ENCODE peak calls at places on chromosomes 2 and 18, in nine cellular contexts. F, C, A, N, Z, I, D, V and O are unnamed samples.

GRCh38 chr2:111944536-111945210 is 46.3 kb downstream of the MERTK start:
- DNase-seq in Z (no peak), V (no peak), A (no peak), F (no peak), I (no peak), D (peak; percentile 45), N (no peak), C (no peak), O (no peak)

GRCh38 chr2:39179974-39180960 is 59.4 kb upstream of the SOS1 start:
- DNase-seq in N (no peak), V (no peak), D (no peak), Z (no peak), I (no peak), A (no peak), C (no peak), F (no peak), O (no peak)

GRCh38 chr2:25294573-25295462 is 46.9 kb downstream of the DNMT3A start:
- DNase-seq in V (peak; percentile 12), A (no peak), D (peak; percentile 39), I (no peak), F (peak; percentile 42), N (peak; percentile 51), Z (peak; percentile 95), C (peak; percentile 75), O (no peak)

GRCh38 chr2:121804340-121804739 is 48.9 kb downstream of the TSN start:
- DNase-seq in A (no peak), V (no peak), D (no peak), I (no peak), N (no peak), F (no peak), C (no peak), Z (no peak), O (no peak)

GRCh38 chr2:11945139-11946126 is 199.0 kb downstream of the LPIN1 start:
- DNase-seq in N (no peak), Z (no peak), V (no peak), D (no peak), A (no peak), C (no peak), I (no peak), F (no peak), O (no peak)

GRCh38 chr2:5494212-5494611 is 198.0 kb upstream of the SOX11 start:
- DNase-seq in V (no peak), N (no peak), F (no peak), Z (no peak), D (no peak), A (no peak), C (no peak), I (no peak), O (no peak)

GRCh38 chr18:77551055-77551454 is 301.4 kb downstream of the GALR1 start:
- DNase-seq in Z (no peak), A (no peak), N (no peak), C (no peak), V (no peak), I (no peak), F (no peak), D (no peak), O (no peak)

GRCh38 chr2:177756346-177756745 is 316.2 kb downstream of the PDE11A start:
- DNase-seq in V (no peak), Z (no peak), F (no peak), C (no peak), D (no peak), N (no peak), I (no peak), A (no peak), O (no peak)

GRCh38 chr2:118808429-118808809 is 39.0 kb downstream of the EN1 start:
- DNase-seq in A (no peak), Z (no peak), D (no peak), F (no peak), I (no peak), V (no peak), C (no peak), N (peak; percentile 51), O (no peak)
- H3K4me3 ChIP-seq in A (no peak overlapping the region), Z (no peak overlapping the region), D (no peak overlapping the region), F (peak overlapping the region; percentile 9), I (no peak overlapping the region), V (no peak overlapping the region), C (no peak overlapping the region), N (peak overlapping the region; percentile 74), O (no peak overlapping the region)

GRCh38 chr18:31229829-31230228 is 67.2 kb upstream of the DSC1 start:
- DNase-seq in Z (no peak), I (no peak), A (no peak), D (no peak), C (no peak), N (no peak), V (no peak), F (no peak), O (no peak)

GRCh38 chr18:31232779-31233424 is 70.2 kb upstream of the DSC1 start:
- DNase-seq in V (no peak), D (no peak), I (no peak), N (no peak), C (no peak), Z (no peak), F (no peak), A (no peak), O (no peak)

GRCh38 chr18:31227497-31228229 is 65.0 kb upstream of the DSC1 start:
- DNase-seq in A (no peak), C (no peak), V (no peak), F (no peak), Z (no peak), D (no peak), I (no peak), N (no peak), O (no peak)

GRCh38 chr18:31232000-31232399 is 69.3 kb upstream of the DSC1 start:
- DNase-seq in F (no peak), C (no peak), D (no peak), I (no peak), N (no peak), A (no peak), V (no peak), Z (no peak), O (no peak)

DNA sequence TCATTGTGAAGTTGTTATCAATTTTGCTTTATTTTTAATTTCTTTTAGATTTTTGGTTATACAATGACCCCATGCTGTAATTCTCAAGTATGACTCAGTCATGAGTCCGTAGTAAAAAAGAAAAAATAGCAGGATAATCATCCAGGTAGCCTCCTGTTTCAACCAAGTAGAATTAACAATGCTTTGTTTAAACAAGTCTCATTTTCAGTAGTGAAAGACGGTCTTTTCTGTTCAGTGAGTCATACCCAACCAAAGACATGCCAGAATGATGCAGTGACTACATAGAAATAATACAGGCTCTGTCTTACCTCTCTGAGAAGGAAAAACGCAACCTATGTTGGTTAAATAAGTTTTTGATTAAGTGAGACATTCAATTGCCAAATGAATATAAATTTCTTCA is 67.8 kb upstream of the DSC1 start:
- DNase-seq in F (no peak), V (peak; percentile 89), D (no peak), I (peak; percentile 26), Z (no peak), C (no peak), A (peak; percentile 19), N (no peak), O (no peak)
- H3K27ac ChIP-seq in F (no peak overlapping the region), V (peak overlapping the region; percentile 39), D (no peak overlapping the region), I (peak overlapping the region; percentile 70), Z (no peak overlapping the region), C (no peak overlapping the region), A (no peak overlapping the region), N (no peak overlapping the region), O (no peak overlapping the region)

GRCh38 chr2:204126705-204127104 is 190.1 kb downstream of the ICOS start:
- DNase-seq in Z (no peak), N (no peak), F (no peak), D (no peak), I (no peak), V (no peak), A (no peak), C (no peak), O (no peak)

GRCh38 chr2:204131621-204132020 is 195.1 kb downstream of the ICOS start:
- DNase-seq in Z (no peak), N (no peak), A (no peak), D (no peak), I (no peak), F (no peak), V (no peak), C (no peak), O (no peak)

GRCh38 chr2:204127238-204127637 is 190.7 kb downstream of the ICOS start:
- DNase-seq in C (no peak), I (peak; percentile 54), D (no peak), Z (no peak), V (no peak), F (no peak), N (peak; percentile 26), A (no peak), O (no peak)

GRCh38 chr2:204134421-204134820 is 197.9 kb downstream of the ICOS start:
- DNase-seq in Z (no peak), N (no peak), D (no peak), F (no peak), V (no peak), I (no peak), A (no peak), C (no peak), O (no peak)

DNA sequence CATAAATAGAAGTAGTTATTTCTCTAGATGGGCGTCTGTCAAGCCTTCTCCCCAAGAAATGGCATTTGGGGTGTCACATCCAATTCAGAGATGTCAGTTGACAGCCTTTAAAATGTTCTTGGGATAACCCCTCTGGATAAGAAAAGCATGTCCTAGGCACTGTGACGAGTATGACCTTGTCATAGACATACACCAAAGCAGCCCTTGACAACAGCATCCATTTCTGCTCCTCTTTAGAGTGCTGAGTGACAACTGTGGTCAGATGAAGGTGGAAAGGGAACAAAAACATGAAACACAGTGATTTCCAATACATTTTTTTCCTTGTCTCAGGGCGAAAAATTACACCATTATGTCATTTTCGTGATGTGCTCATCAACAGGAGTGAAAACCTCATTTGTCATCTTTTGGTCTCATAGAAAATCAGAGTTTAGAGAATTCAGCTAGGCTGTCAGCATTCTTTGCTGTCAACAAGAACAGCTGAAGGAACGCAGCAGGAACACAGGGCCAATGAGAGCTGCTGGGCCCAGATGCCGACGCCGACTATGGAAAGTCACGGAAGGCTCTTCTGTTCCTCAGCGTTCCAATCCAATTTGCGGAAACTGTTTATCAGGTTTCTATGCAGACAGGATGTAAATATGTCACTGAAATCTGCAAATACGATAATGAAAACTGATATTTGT is 193.2 kb downstream of the ICOS start:
- DNase-seq in F (no peak), V (no peak), Z (no peak), A (no peak), N (no peak), C (no peak), I (no peak), D (no peak), O (no peak)
- H3K4me3 ChIP-seq in F (no peak overlapping the region), V (no peak overlapping the region), Z (no peak overlapping the region), A (no peak overlapping the region), N (no peak overlapping the region), C (no peak overlapping the region), I (no peak overlapping the region), D (no peak overlapping the region), O (no peak overlapping the region)

DNA sequence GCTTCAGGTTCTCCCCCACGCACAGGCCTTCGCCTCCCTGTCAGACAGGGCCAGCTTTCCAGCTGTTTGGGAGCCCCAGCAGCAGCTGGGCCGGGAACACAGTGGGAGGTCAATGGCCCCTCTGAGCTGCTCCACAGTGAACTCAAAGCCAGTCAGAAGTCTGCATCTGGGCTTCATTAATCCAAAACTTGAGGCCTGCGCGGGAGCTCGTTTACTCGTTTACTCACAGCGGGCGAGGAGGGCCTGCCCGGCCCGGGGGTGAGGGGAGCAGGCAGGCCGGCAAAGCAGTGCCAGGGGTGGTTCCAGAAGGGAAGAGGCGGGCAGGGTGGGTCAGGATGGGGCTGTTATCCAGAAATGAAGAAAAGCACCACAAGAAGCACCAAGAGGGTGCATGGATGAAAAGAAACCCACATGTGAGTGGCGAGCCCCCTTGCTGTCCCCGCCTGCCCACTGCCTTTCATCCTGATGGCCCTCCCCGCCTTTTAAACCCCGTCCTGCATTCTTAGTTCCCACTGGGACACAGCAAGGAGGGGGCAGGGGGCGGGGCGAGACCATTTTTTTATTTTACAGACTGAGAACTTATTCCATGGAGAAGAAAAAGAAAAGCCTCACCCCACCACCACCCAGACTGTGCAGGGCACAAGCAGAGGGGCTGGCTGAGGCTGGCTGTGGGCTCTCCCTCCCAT is 37.0 kb upstream of the SEMA4C start:
- DNase-seq in A (no peak), N (peak; percentile 68), C (peak; percentile 81), Z (no peak), D (peak; percentile 51), I (peak; percentile 57), F (peak; percentile 62), V (no peak), O (no peak)
- H3K27ac ChIP-seq in A (no peak overlapping the region), N (no peak overlapping the region), C (peak overlapping the region; percentile 86), Z (peak overlapping the region; percentile 14), D (peak overlapping the region; percentile 84), I (peak overlapping the region; percentile 98), F (peak overlapping the region; percentile 90), V (no peak overlapping the region), O (peak overlapping the region; percentile 21)